ENCODE peak calls at places on chromosomes 16 and 17, in five cellular contexts. S is mammary epithelial cell, W is HCT116, O is GM23338, A is colonic mucosa. H is an unnamed sample. For H3K4me1, the result is how much of the 10 kb centered on the place peaks cover.

GRCh38 chr16:90043526-90043925 is 24.3 kb upstream of the DBNDD1 start:
- DNase-seq in W (no peak), S (peak), A (no peak), O (no peak), H (no peak)

GRCh38 chr16:29699324-29700219 is 20.6 kb downstream of the QPRT start:
- DNase-seq in O (no peak), A (no peak), S (no peak), W (no peak), H (no peak)

GRCh38 chr16:83441523-83441922 is 366.3 kb upstream of the HSBP1 start:
- DNase-seq in A (no peak), W (no peak), O (no peak), S (peak), H (no peak)

GRCh38 chr16:980595-980854 is 1.0 kb upstream of the SOX8 start:
- DNase-seq in A (no peak), S (no peak), O (no peak), W (no peak), H (no peak)

GRCh38 chr16:2019919-2020831 is 590 bp downstream of the NPW start:
- DNase-seq in A (no peak), O (peak), S (peak), W (no peak), H (no peak)

GRCh38 chr17:38730526-38731379 is 612 bp downstream of the CISD3 start:
- DNase-seq in W (no peak), A (peak), O (peak), S (peak), H (peak)

GRCh38 chr16:839643-840408 is 39.3 kb upstream of the GNG13 start:
- DNase-seq in W (no peak), O (no peak), S (no peak), A (no peak), H (no peak)

GRCh38 chr16:80174416-80174815 is 366.4 kb upstream of the DYNLRB2 start:
- DNase-seq in A (no peak), O (no peak), W (no peak), S (peak), H (no peak)

GRCh38 chr16:30923554-30924085 is at the start of gene FBXL19:
- DNase-seq in A (no peak), S (no peak), W (no peak), O (peak), H (no peak)

GRCh38 chr17:32503251-32504165 is 16.7 kb downstream of the CDK5R1 start:
- DNase-seq in O (no peak), A (no peak), W (no peak), S (peak), H (no peak)

GRCh38 chr16:30715777-30716445 is 16.9 kb downstream of the SRCAP start:
- DNase-seq in W (no peak), S (peak), O (no peak), A (no peak), H (no peak)

GRCh38 chr17:40922239-40922638 is 15.2 kb downstream of the KRT23 start:
- DNase-seq in W (no peak), O (no peak), S (peak), A (no peak), H (no peak)

DNA sequence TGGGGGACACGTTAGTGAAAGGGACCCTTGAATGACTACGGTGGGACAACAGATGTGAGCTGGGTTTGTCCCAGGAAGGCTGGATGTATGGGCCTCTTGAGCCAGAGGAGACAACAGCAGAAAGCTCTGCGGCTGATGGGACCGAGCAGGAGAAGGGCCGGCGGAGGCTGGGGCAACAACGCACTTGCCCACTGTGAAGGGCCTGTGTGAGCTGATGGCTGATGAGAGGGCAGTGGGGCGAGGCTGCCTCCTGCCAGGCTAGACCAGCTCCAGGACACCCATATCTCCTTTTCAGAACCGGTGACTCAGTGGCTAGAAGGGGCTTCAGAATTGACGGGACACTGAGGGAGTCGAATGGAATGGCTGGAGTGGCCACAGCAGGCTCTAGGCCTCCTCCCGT is 250.1 kb downstream of the SEC14L1 start:
- DNase-seq in A (no peak), S (no peak), O (no peak), W (no peak), H (no peak)
- H3K4me1 ChIP-seq in A (under half), S (half or more), O (half or more), W (half or more), H (half or more)

GRCh38 chr17:75110307-75110937 is 653 bp downstream of the ARMC7 start:
- DNase-seq in O (peak), S (no peak), A (peak), W (no peak), H (no peak)

GRCh38 chr17:75108193-75108592 is 1.6 kb upstream of the ARMC7 start:
- DNase-seq in W (no peak), O (no peak), S (no peak), A (no peak), H (no peak)

GRCh38 chr17:75111777-75112176 is 2.0 kb downstream of the ARMC7 start:
- DNase-seq in O (no peak), S (no peak), A (no peak), W (no peak), H (no peak)

GRCh38 chr17:75109047-75109406 is 742 bp upstream of the ARMC7 start:
- DNase-seq in A (no peak), W (no peak), O (peak), S (no peak), H (no peak)

GRCh38 chr17:75109407-75110236 is at the start of gene ARMC7:
- DNase-seq in A (peak), S (peak), O (peak), W (peak), H (peak)
- H3K27ac ChIP-seq in A (peak), S (peak), O (peak), W (peak), H (peak)

GRCh38 chr16:76741623-76742022 is 449.4 kb upstream of the MON1B start:
- DNase-seq in S (no peak), O (no peak), W (no peak), A (no peak), H (no peak)
- H3K4me1 ChIP-seq in S (under half), O (under half), W (under half), A (under half), H (under half)

GRCh38 chr16:56916571-56917403 is 15.2 kb upstream of the HERPUD1 start:
- DNase-seq in W (no peak), A (no peak), S (no peak), O (no peak), H (no peak)
- H3K27ac ChIP-seq in W (no peak), A (peak), S (no peak), O (no peak), H (peak)

GRCh38 chr17:18021372-18021771 is 17.6 kb downstream of the ATPAF2 start:
- DNase-seq in O (no peak), S (no peak), A (no peak), W (no peak), H (no peak)
- H3K4me1 ChIP-seq in O (under half), S (under half), A (under half), W (under half), H (under half)

DNA sequence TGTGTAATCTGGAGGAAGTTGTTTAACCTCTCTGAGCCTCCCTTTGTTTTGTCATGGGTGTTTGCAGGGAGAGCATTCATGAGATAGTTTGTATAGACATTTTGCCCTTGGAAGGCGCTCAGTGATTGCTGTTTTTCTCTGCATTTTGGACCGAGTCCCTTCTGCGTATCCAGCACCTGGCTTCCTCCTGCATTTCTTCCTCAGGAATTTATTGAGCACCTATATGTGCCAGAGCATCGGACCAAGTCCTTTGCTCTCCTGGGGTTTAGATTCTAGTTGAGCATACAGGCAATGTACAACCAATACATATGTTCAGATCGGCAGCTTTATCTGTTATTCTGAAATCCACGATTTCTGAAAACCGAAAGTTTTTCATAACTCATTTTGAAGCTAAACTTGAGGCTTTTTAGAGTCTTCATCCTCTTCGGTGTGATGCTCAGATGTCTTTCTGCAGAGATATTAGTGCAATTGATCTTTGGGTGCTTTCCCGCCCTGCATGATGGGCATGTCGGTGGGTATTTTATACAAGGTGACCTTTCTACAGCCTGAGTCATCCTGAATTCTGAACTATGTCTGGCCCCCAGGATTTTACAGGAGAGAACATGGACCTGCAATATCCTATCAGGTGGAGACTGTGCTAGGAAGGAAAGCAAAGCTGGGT is 4.1 kb downstream of the IL4R start:
- DNase-seq in O (no peak), W (no peak), S (no peak), A (no peak), H (no peak)
- H3K27ac ChIP-seq in O (no peak), W (no peak), S (peak), A (peak), H (no peak)